ENCODE peak calls at places on chromosomes 16 and 17, in six cellular contexts. B, Q, Y, L, Z and V are unnamed samples.

GRCh38 chr17:14471052-14471451 is 170.2 kb downstream of the HS3ST3B1 start:
- DNase-seq in B (peak; percentile 14), Q (no peak), Y (peak; percentile 43), L (no peak), Z (no peak), V (no peak)

GRCh38 chr17:48593840-48594411 is 347 bp upstream of the HOXB5 start:
- DNase-seq in B (peak; percentile 31), Q (peak; percentile 79), Y (no peak), L (peak; percentile 87), Z (peak; percentile 32), V (no peak)

GRCh38 chr16:66660422-66661209 is 35.9 kb downstream of the CMTM4 start:
- DNase-seq in B (peak; percentile 95), Q (peak; percentile 74), Y (peak; percentile 43), L (no peak), Z (peak; percentile 64), V (no peak)

GRCh38 chr17:704111-704864 is 10.4 kb downstream of the VPS53 start:
- DNase-seq in B (no peak), Q (no peak), Y (no peak), L (no peak), Z (no peak), V (no peak)

GRCh38 chr17:66508896-66509843 is 206.8 kb downstream of the PRKCA start:
- DNase-seq in B (peak; percentile 34), Q (no peak), Y (no peak), L (peak; percentile 79), Z (no peak), V (no peak)

GRCh38 chr16:70684146-70685060 is 1.4 kb downstream of the MTSS2 start:
- DNase-seq in B (no peak), Q (no peak), Y (no peak), L (no peak), Z (no peak), V (no peak)

GRCh38 chr17:48241131-48241591 is 133.6 kb downstream of the SNX11 start:
- DNase-seq in B (peak; percentile 56), Q (peak; percentile 57), Y (peak; percentile 43), L (peak; percentile 34), Z (peak; percentile 38), V (no peak)

GRCh38 chr16:66898207-66898606 is 17.9 kb downstream of the PDP2 start:
- DNase-seq in B (peak; percentile 66), Q (no peak), Y (no peak), L (no peak), Z (no peak), V (no peak)

GRCh38 chr16:50038756-50039529 is 13.9 kb downstream of the CNEP1R1 start:
- DNase-seq in B (no peak), Q (no peak), Y (no peak), L (no peak), Z (peak; percentile 53), V (no peak)

GRCh38 chr16:84196727-84197486 is 6.0 kb downstream of the ADAD2 start:
- DNase-seq in B (no peak), Q (no peak), Y (no peak), L (no peak), Z (no peak), V (no peak)

GRCh38 chr17:72419866-72420774 is 299.3 kb downstream of the SOX9 start:
- DNase-seq in B (peak; percentile 35), Q (no peak), Y (no peak), L (no peak), Z (no peak), V (no peak)

GRCh38 chr17:14919580-14920160 is 345.5 kb downstream of the PMP22 start:
- DNase-seq in B (peak; percentile 8), Q (no peak), Y (no peak), L (no peak), Z (no peak), V (no peak)